ENCODE peak calls at places on chromosome 14, in five cellular contexts. One of them, this sample, is unnamed.

GRCh38 chr14:61476737-61477410 is 155.5 kb downstream of the PRKCH start:
- DNase-seq in AG04450: peak; percentile 96
- DNase-seq in heart left ventricle: no peak
- DNase-seq in heart right ventricle: peak; percentile 72
- DNase-seq in CD8-positive, alpha-beta T cell: peak; percentile 39
- DNase-seq in this sample: no peak

GRCh38 chr14:86530457-86530856 is 1000.5 kb downstream of the FLRT2 start:
- DNase-seq in AG04450: no peak
- DNase-seq in heart right ventricle: no peak
- DNase-seq in CD8-positive, alpha-beta T cell: no peak
- DNase-seq in heart left ventricle: no peak
- DNase-seq in this sample: no peak

GRCh38 chr14:21822109-21822508 is 148.5 kb upstream of the OR4E1 start:
- DNase-seq in CD8-positive, alpha-beta T cell: no peak
- DNase-seq in heart right ventricle: no peak
- DNase-seq in heart left ventricle: no peak
- DNase-seq in AG04450: no peak
- DNase-seq in this sample: no peak

GRCh38 chr14:29637406-29637805 is 290.2 kb downstream of the PRKD1 start:
- DNase-seq in AG04450: no peak
- DNase-seq in heart right ventricle: peak; percentile 82
- DNase-seq in CD8-positive, alpha-beta T cell: no peak
- DNase-seq in heart left ventricle: peak; percentile 74
- DNase-seq in this sample: peak; percentile 71

GRCh38 chr14:60161176-60162107 is 3.8 kb downstream of the DHRS7 start:
- DNase-seq in AG04450: no peak
- DNase-seq in heart left ventricle: no peak
- DNase-seq in heart right ventricle: no peak
- DNase-seq in CD8-positive, alpha-beta T cell: no peak
- DNase-seq in this sample: no peak

GRCh38 chr14:50954811-50955372 is 10.6 kb upstream of the PYGL start:
- DNase-seq in heart right ventricle: no peak
- DNase-seq in AG04450: no peak
- DNase-seq in heart left ventricle: no peak
- DNase-seq in CD8-positive, alpha-beta T cell: no peak
- DNase-seq in this sample: no peak

GRCh38 chr14:46788994-46789393 is 137.4 kb upstream of the RPL10L start:
- DNase-seq in CD8-positive, alpha-beta T cell: no peak
- DNase-seq in heart right ventricle: no peak
- DNase-seq in heart left ventricle: no peak
- DNase-seq in AG04450: no peak
- DNase-seq in this sample: no peak

GRCh38 chr14:22190411-22191191 is 398.4 kb downstream of the DAD1 start:
- DNase-seq in CD8-positive, alpha-beta T cell: no peak
- DNase-seq in heart right ventricle: no peak
- DNase-seq in AG04450: peak; percentile 98
- DNase-seq in heart left ventricle: no peak
- DNase-seq in this sample: no peak

GRCh38 chr14:77682158-77682553 is 25.7 kb downstream of the ALKBH1 start:
- DNase-seq in heart right ventricle: no peak
- DNase-seq in AG04450: no peak
- DNase-seq in CD8-positive, alpha-beta T cell: no peak
- DNase-seq in heart left ventricle: no peak
- DNase-seq in this sample: no peak

GRCh38 chr14:56855891-56856461 is 45.7 kb upstream of the OTX2 start:
- DNase-seq in AG04450: no peak
- DNase-seq in heart right ventricle: no peak
- DNase-seq in heart left ventricle: no peak
- DNase-seq in CD8-positive, alpha-beta T cell: no peak
- DNase-seq in this sample: no peak

GRCh38 chr14:92780444-92780843 is 13.7 kb upstream of the GOLGA5 start:
- DNase-seq in heart right ventricle: no peak
- DNase-seq in AG04450: no peak
- DNase-seq in CD8-positive, alpha-beta T cell: no peak
- DNase-seq in heart left ventricle: no peak
- DNase-seq in this sample: no peak

GRCh38 chr14:55802986-55803431 is 223.0 kb downstream of the KTN1 start:
- DNase-seq in AG04450: no peak
- DNase-seq in CD8-positive, alpha-beta T cell: no peak
- DNase-seq in heart left ventricle: no peak
- DNase-seq in heart right ventricle: no peak
- DNase-seq in this sample: no peak

GRCh38 chr14:39432619-39433451 is 602 bp upstream of the FBXO33 start:
- DNase-seq in AG04450: no peak
- DNase-seq in heart left ventricle: peak; percentile 93
- DNase-seq in heart right ventricle: peak; percentile 91
- DNase-seq in CD8-positive, alpha-beta T cell: peak; percentile 60
- DNase-seq in this sample: peak; percentile 91

GRCh38 chr14:104445832-104446381 is 133.7 kb upstream of the C14orf180 start:
- DNase-seq in CD8-positive, alpha-beta T cell: no peak
- DNase-seq in AG04450: no peak
- DNase-seq in heart left ventricle: no peak
- DNase-seq in heart right ventricle: no peak
- DNase-seq in this sample: no peak

GRCh38 chr14:92470215-92470614 is 43.4 kb upstream of the RIN3 start:
- DNase-seq in heart left ventricle: no peak
- DNase-seq in CD8-positive, alpha-beta T cell: no peak
- DNase-seq in heart right ventricle: no peak
- DNase-seq in AG04450: no peak
- DNase-seq in this sample: no peak

GRCh38 chr14:62168564-62169155 is 406.4 kb downstream of the SNAPC1 start:
- DNase-seq in heart left ventricle: no peak
- DNase-seq in AG04450: no peak
- DNase-seq in heart right ventricle: no peak
- DNase-seq in CD8-positive, alpha-beta T cell: no peak
- DNase-seq in this sample: no peak

GRCh38 chr14:98931126-98931525 is 340.9 kb downstream of the BCL11B start:
- DNase-seq in heart left ventricle: no peak
- DNase-seq in heart right ventricle: no peak
- DNase-seq in AG04450: no peak
- DNase-seq in CD8-positive, alpha-beta T cell: no peak
- DNase-seq in this sample: no peak

GRCh38 chr14:78358631-78359030 is 188.5 kb downstream of the NRXN3 start:
- DNase-seq in AG04450: no peak
- DNase-seq in CD8-positive, alpha-beta T cell: no peak
- DNase-seq in heart left ventricle: no peak
- DNase-seq in heart right ventricle: no peak
- DNase-seq in this sample: no peak

GRCh38 chr14:89618821-89619551 is 202.0 kb upstream of the FOXN3 start:
- DNase-seq in AG04450: no peak
- DNase-seq in heart right ventricle: peak; percentile 51
- DNase-seq in CD8-positive, alpha-beta T cell: peak; percentile 56
- DNase-seq in heart left ventricle: peak; percentile 79
- DNase-seq in this sample: no peak

GRCh38 chr14:96926006-96926405 is 128.8 kb downstream of the VRK1 start:
- DNase-seq in heart right ventricle: no peak
- DNase-seq in CD8-positive, alpha-beta T cell: no peak
- DNase-seq in AG04450: no peak
- DNase-seq in heart left ventricle: no peak
- DNase-seq in this sample: no peak

GRCh38 chr14:94924189-94924588 is 154.3 kb upstream of the GSC start:
- DNase-seq in CD8-positive, alpha-beta T cell: no peak
- DNase-seq in AG04450: no peak
- DNase-seq in heart left ventricle: no peak
- DNase-seq in heart right ventricle: no peak
- DNase-seq in this sample: no peak

GRCh38 chr14:31926123-31926522 is 151.0 kb upstream of the ARHGAP5 start:
- DNase-seq in heart left ventricle: no peak
- DNase-seq in AG04450: no peak
- DNase-seq in CD8-positive, alpha-beta T cell: no peak
- DNase-seq in heart right ventricle: no peak
- DNase-seq in this sample: no peak

GRCh38 chr14:105419055-105419304 is 647 bp upstream of the MTA1 start:
- DNase-seq in heart right ventricle: no peak
- DNase-seq in heart left ventricle: no peak
- DNase-seq in AG04450: no peak
- DNase-seq in CD8-positive, alpha-beta T cell: no peak
- DNase-seq in this sample: no peak

GRCh38 chr14:34723867-34724266 is 9.5 kb upstream of the CFL2 start:
- DNase-seq in heart right ventricle: no peak
- DNase-seq in heart left ventricle: no peak
- DNase-seq in CD8-positive, alpha-beta T cell: no peak
- DNase-seq in AG04450: no peak
- DNase-seq in this sample: no peak

GRCh38 chr14:34721129-34721528 is 6.7 kb upstream of the CFL2 start:
- DNase-seq in heart right ventricle: no peak
- DNase-seq in AG04450: no peak
- DNase-seq in heart left ventricle: no peak
- DNase-seq in CD8-positive, alpha-beta T cell: no peak
- DNase-seq in this sample: no peak

GRCh38 chr14:34718750-34719304 is 4.4 kb upstream of the CFL2 start:
- DNase-seq in CD8-positive, alpha-beta T cell: no peak
- DNase-seq in AG04450: no peak
- DNase-seq in heart left ventricle: no peak
- DNase-seq in heart right ventricle: no peak
- DNase-seq in this sample: no peak

DNA sequence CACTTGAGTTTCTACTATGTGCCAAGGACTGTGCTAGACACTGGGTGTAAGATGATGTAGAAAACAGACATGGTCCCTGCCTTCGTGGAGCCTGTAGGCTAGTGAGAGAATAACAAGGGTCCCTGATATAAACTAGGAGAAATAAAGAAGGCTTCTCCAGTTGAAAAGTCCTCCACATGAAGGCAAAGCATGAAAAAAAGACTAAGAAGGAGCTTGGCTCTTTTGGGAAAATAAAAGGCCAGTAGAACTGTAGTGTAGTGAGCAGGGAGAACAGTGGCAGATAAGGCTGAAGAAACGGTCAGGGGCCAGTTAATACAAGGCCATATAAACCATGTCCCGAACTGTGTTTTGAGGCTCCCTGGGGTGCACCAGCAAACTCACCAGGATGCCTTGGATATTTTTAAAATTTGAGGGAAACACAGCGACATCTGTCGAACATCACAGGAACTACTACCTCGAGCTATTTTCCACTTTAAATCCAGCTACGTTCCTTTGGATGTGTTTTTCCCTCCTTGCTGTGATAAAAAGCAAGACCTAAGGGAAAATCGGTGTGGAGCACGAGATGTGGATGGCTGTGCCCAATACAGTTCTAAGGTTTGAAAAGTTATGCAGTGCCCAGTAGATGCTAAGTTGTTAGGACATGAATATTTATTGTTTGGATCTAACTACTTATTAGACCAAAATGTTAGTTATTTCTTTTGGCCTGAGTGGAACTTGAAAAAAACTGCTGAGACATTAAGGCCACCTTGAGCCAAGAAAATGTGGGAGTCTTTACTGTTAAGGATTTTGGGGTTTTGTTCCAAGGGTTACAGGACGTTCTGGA is 8.5 kb upstream of the CFL2 start:
- DNase-seq in heart right ventricle: peak; percentile 38
- DNase-seq in AG04450: no peak
- DNase-seq in heart left ventricle: peak; percentile 36
- DNase-seq in CD8-positive, alpha-beta T cell: peak; percentile 16
- DNase-seq in this sample: no peak
- H3K27ac ChIP-seq in heart right ventricle: no peak overlapping the region
- H3K27ac ChIP-seq in AG04450: no peak overlapping the region
- H3K27ac ChIP-seq in heart left ventricle: no peak overlapping the region
- H3K27ac ChIP-seq in CD8-positive, alpha-beta T cell: no peak overlapping the region
- H3K27ac ChIP-seq in this sample: no peak overlapping the region

GRCh38 chr14:69574266-69574953 is at the start of gene CCDC177:
- DNase-seq in CD8-positive, alpha-beta T cell: peak; percentile 65
- DNase-seq in heart right ventricle: no peak
- DNase-seq in heart left ventricle: peak; percentile 34
- DNase-seq in AG04450: no peak
- DNase-seq in this sample: peak; percentile 39
- H3K4me3 ChIP-seq in CD8-positive, alpha-beta T cell: peak within 1 kb of the TSS; percentile 61
- H3K4me3 ChIP-seq in heart right ventricle: peak within 1 kb of the TSS; percentile 22
- H3K4me3 ChIP-seq in heart left ventricle: peak within 1 kb of the TSS; percentile 38
- H3K4me3 ChIP-seq in AG04450: peak within 1 kb of the TSS; percentile 46
- H3K4me3 ChIP-seq in this sample: no peak within 1 kb of the TSS

GRCh38 chr14:68418192-68419118 is 374.4 kb downstream of the ZFP36L1 start:
- DNase-seq in heart left ventricle: no peak
- DNase-seq in AG04450: no peak
- DNase-seq in heart right ventricle: no peak
- DNase-seq in CD8-positive, alpha-beta T cell: no peak
- DNase-seq in this sample: no peak

GRCh38 chr14:68420354-68420753 is 372.5 kb downstream of the ZFP36L1 start:
- DNase-seq in heart right ventricle: no peak
- DNase-seq in heart left ventricle: no peak
- DNase-seq in AG04450: no peak
- DNase-seq in CD8-positive, alpha-beta T cell: no peak
- DNase-seq in this sample: no peak

GRCh38 chr14:68416156-68416555 is 376.7 kb downstream of the ZFP36L1 start:
- DNase-seq in heart left ventricle: no peak
- DNase-seq in heart right ventricle: no peak
- DNase-seq in AG04450: no peak
- DNase-seq in CD8-positive, alpha-beta T cell: no peak
- DNase-seq in this sample: no peak

GRCh38 chr14:68421116-68421515 is 371.8 kb downstream of the ZFP36L1 start:
- DNase-seq in heart right ventricle: no peak
- DNase-seq in AG04450: no peak
- DNase-seq in CD8-positive, alpha-beta T cell: no peak
- DNase-seq in heart left ventricle: no peak
- DNase-seq in this sample: no peak

GRCh38 chr14:68417007-68417659 is 375.7 kb downstream of the ZFP36L1 start:
- DNase-seq in heart left ventricle: no peak
- DNase-seq in AG04450: no peak
- DNase-seq in CD8-positive, alpha-beta T cell: no peak
- DNase-seq in heart right ventricle: no peak
- DNase-seq in this sample: no peak
- H3K27ac ChIP-seq in heart left ventricle: no peak overlapping the region
- H3K27ac ChIP-seq in AG04450: no peak overlapping the region
- H3K27ac ChIP-seq in CD8-positive, alpha-beta T cell: no peak overlapping the region
- H3K27ac ChIP-seq in heart right ventricle: no peak overlapping the region
- H3K27ac ChIP-seq in this sample: peak overlapping the region; percentile 59

GRCh38 chr14:24146622-24146977 is 190 bp upstream of the PSME2 start:
- DNase-seq in heart left ventricle: peak; percentile 97
- DNase-seq in AG04450: peak; percentile 95
- DNase-seq in heart right ventricle: peak; percentile 95
- DNase-seq in CD8-positive, alpha-beta T cell: peak; percentile 68
- DNase-seq in this sample: peak; percentile 97

GRCh38 chr14:24143511-24143910 is 2.1 kb upstream of the EMC9 start:
- DNase-seq in heart left ventricle: no peak
- DNase-seq in CD8-positive, alpha-beta T cell: no peak
- DNase-seq in AG04450: no peak
- DNase-seq in heart right ventricle: no peak
- DNase-seq in this sample: no peak

GRCh38 chr14:24144451-24144850 is 2.0 kb downstream of the PSME2 start:
- DNase-seq in CD8-positive, alpha-beta T cell: no peak
- DNase-seq in AG04450: no peak
- DNase-seq in heart left ventricle: no peak
- DNase-seq in heart right ventricle: no peak
- DNase-seq in this sample: no peak

GRCh38 chr14:24145700-24146621 is at the start of gene PSME2:
- DNase-seq in AG04450: peak; percentile 20
- DNase-seq in heart right ventricle: no peak
- DNase-seq in CD8-positive, alpha-beta T cell: no peak
- DNase-seq in heart left ventricle: no peak
- DNase-seq in this sample: no peak

DNA sequence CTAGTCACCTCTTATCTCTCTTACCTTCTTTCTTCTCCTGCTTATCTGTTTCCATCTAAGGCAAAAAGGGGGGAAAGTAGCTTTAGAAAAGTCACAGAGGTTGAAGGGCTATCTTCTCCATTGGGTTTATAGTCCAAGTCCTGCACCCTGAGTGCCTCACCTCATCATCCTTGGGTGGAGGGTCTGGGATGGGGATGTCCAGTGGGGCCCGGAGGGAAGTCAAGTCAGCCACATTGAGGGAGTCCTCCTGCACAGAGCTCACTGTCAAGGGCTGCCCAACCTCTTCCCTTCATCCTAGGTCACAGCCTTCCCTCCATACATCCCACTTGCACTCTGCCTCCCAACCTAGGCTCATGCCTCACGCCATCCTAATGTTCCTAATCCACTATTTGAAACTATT is 1.2 kb downstream of the PSME2 start:
- DNase-seq in AG04450: no peak
- DNase-seq in heart left ventricle: no peak
- DNase-seq in CD8-positive, alpha-beta T cell: no peak
- DNase-seq in heart right ventricle: no peak
- DNase-seq in this sample: no peak
- H3K4me3 ChIP-seq in AG04450: peak overlapping the region; percentile 72
- H3K4me3 ChIP-seq in heart left ventricle: peak overlapping the region; percentile 94
- H3K4me3 ChIP-seq in CD8-positive, alpha-beta T cell: peak overlapping the region; percentile 96
- H3K4me3 ChIP-seq in heart right ventricle: no peak overlapping the region
- H3K4me3 ChIP-seq in this sample: peak overlapping the region; percentile 87